ENCODE peak calls at places on chromosomes 6 and 20, in ten cellular contexts. One of them, this sample, is unnamed.

GRCh38 chr20:53926428-53927028 is 143.9 kb downstream of the BCAS1 start:
- DNase-seq in B cell: peak
- DNase-seq in prostate gland: no peak
- DNase-seq in astrocyte: peak
- DNase-seq in tibial artery: no peak
- DNase-seq in choroid plexus epithelial cell: peak
- DNase-seq in psoas muscle: no peak
- DNase-seq in endothelial cell: no peak
- DNase-seq in lower leg skin: peak
- DNase-seq in Peyer's patch: no peak
- DNase-seq in this sample: no peak

GRCh38 chr6:15346315-15346714 is 100.4 kb downstream of the JARID2 start:
- DNase-seq in B cell: no peak
- DNase-seq in prostate gland: no peak
- DNase-seq in astrocyte: no peak
- DNase-seq in tibial artery: no peak
- DNase-seq in choroid plexus epithelial cell: no peak
- DNase-seq in psoas muscle: no peak
- DNase-seq in endothelial cell: no peak
- DNase-seq in lower leg skin: no peak
- DNase-seq in Peyer's patch: no peak
- DNase-seq in this sample: no peak

GRCh38 chr20:34111057-34111711 is 859 bp downstream of the EIF2S2 start:
- DNase-seq in B cell: no peak
- DNase-seq in prostate gland: no peak
- DNase-seq in astrocyte: peak
- DNase-seq in tibial artery: peak
- DNase-seq in choroid plexus epithelial cell: peak
- DNase-seq in psoas muscle: peak
- DNase-seq in endothelial cell: peak
- DNase-seq in lower leg skin: no peak
- DNase-seq in Peyer's patch: no peak
- DNase-seq in this sample: no peak

GRCh38 chr20:58603656-58604184 is 47.4 kb upstream of the STX16 start:
- DNase-seq in B cell: no peak
- DNase-seq in prostate gland: no peak
- DNase-seq in astrocyte: peak
- DNase-seq in tibial artery: no peak
- DNase-seq in choroid plexus epithelial cell: peak
- DNase-seq in psoas muscle: no peak
- DNase-seq in endothelial cell: no peak
- DNase-seq in lower leg skin: no peak
- DNase-seq in Peyer's patch: no peak
- DNase-seq in this sample: no peak

GRCh38 chr6:27177454-27178000 is 70.0 kb upstream of the PRSS16 start:
- DNase-seq in B cell: peak
- DNase-seq in prostate gland: peak
- DNase-seq in astrocyte: peak
- DNase-seq in tibial artery: peak
- DNase-seq in choroid plexus epithelial cell: peak
- DNase-seq in psoas muscle: peak
- DNase-seq in endothelial cell: peak
- DNase-seq in lower leg skin: peak
- DNase-seq in Peyer's patch: peak
- DNase-seq in this sample: peak

GRCh38 chr6:38897507-38897906 is 151.1 kb upstream of the GLP1R start:
- DNase-seq in B cell: no peak
- DNase-seq in prostate gland: no peak
- DNase-seq in astrocyte: no peak
- DNase-seq in tibial artery: no peak
- DNase-seq in choroid plexus epithelial cell: no peak
- DNase-seq in psoas muscle: no peak
- DNase-seq in endothelial cell: no peak
- DNase-seq in lower leg skin: no peak
- DNase-seq in Peyer's patch: no peak
- DNase-seq in this sample: no peak

GRCh38 chr6:128806274-128806673 is 76.7 kb upstream of the LAMA2 start:
- DNase-seq in B cell: no peak
- DNase-seq in prostate gland: no peak
- DNase-seq in astrocyte: no peak
- DNase-seq in tibial artery: peak
- DNase-seq in choroid plexus epithelial cell: peak
- DNase-seq in psoas muscle: no peak
- DNase-seq in endothelial cell: no peak
- DNase-seq in lower leg skin: peak
- DNase-seq in Peyer's patch: no peak
- DNase-seq in this sample: no peak

GRCh38 chr6:139334791-139335446 is 39.5 kb downstream of the CITED2 start:
- DNase-seq in B cell: no peak
- DNase-seq in prostate gland: no peak
- DNase-seq in astrocyte: peak
- DNase-seq in tibial artery: no peak
- DNase-seq in choroid plexus epithelial cell: peak
- DNase-seq in psoas muscle: no peak
- DNase-seq in endothelial cell: no peak
- DNase-seq in lower leg skin: no peak
- DNase-seq in Peyer's patch: no peak
- DNase-seq in this sample: no peak

GRCh38 chr20:42027746-42028268 is 409.6 kb upstream of the CHD6 start:
- DNase-seq in B cell: no peak
- DNase-seq in prostate gland: no peak
- DNase-seq in astrocyte: no peak
- DNase-seq in tibial artery: no peak
- DNase-seq in choroid plexus epithelial cell: no peak
- DNase-seq in psoas muscle: no peak
- DNase-seq in endothelial cell: no peak
- DNase-seq in lower leg skin: no peak
- DNase-seq in Peyer's patch: no peak
- DNase-seq in this sample: no peak
- TF ChIP-seq CTCF in B cell: no peak
- TF ChIP-seq CTCF in prostate gland: no peak
- TF ChIP-seq CTCF in astrocyte: no peak
- TF ChIP-seq CTCF in tibial artery: no peak
- TF ChIP-seq CTCF in choroid plexus epithelial cell: no peak
- TF ChIP-seq CTCF in psoas muscle: no peak
- TF ChIP-seq CTCF in endothelial cell: no peak
- TF ChIP-seq CTCF in lower leg skin: no peak
- TF ChIP-seq CTCF in Peyer's patch: no peak
- TF ChIP-seq CTCF in this sample: peak

DNA sequence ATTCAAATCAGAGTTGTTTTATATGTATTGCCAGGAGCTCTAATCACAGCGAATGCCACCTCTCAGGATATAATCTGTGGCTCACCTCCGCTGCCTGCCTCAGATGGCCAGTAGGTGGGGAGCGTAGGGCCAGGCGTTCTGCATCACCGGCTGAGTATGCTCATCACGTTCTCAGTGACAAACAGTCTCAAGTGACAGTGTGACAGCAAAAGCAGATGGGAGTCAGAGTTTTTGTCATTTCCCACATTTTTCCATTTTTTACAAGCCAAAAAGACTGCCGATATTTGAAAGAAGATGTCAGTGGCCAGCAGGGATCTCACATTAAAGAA is 208.7 kb downstream of the ALDH8A1 start:
- DNase-seq in B cell: no peak
- DNase-seq in prostate gland: no peak
- DNase-seq in astrocyte: no peak
- DNase-seq in tibial artery: no peak
- DNase-seq in choroid plexus epithelial cell: no peak
- DNase-seq in psoas muscle: no peak
- DNase-seq in endothelial cell: peak
- DNase-seq in lower leg skin: no peak
- DNase-seq in Peyer's patch: no peak
- DNase-seq in this sample: no peak
- TF ChIP-seq CTCF in B cell: no peak
- TF ChIP-seq CTCF in prostate gland: no peak
- TF ChIP-seq CTCF in astrocyte: peak
- TF ChIP-seq CTCF in tibial artery: no peak
- TF ChIP-seq CTCF in choroid plexus epithelial cell: peak
- TF ChIP-seq CTCF in psoas muscle: peak
- TF ChIP-seq CTCF in endothelial cell: no peak
- TF ChIP-seq CTCF in lower leg skin: no peak
- TF ChIP-seq CTCF in Peyer's patch: no peak
- TF ChIP-seq CTCF in this sample: peak

GRCh38 chr6:168451805-168452204 is 10.8 kb downstream of the SMOC2 start:
- DNase-seq in B cell: no peak
- DNase-seq in prostate gland: no peak
- DNase-seq in astrocyte: no peak
- DNase-seq in tibial artery: no peak
- DNase-seq in choroid plexus epithelial cell: no peak
- DNase-seq in psoas muscle: no peak
- DNase-seq in endothelial cell: no peak
- DNase-seq in lower leg skin: no peak
- DNase-seq in Peyer's patch: no peak
- DNase-seq in this sample: no peak
- TF ChIP-seq CTCF in B cell: no peak
- TF ChIP-seq CTCF in prostate gland: no peak
- TF ChIP-seq CTCF in astrocyte: no peak
- TF ChIP-seq CTCF in tibial artery: peak
- TF ChIP-seq CTCF in choroid plexus epithelial cell: peak
- TF ChIP-seq CTCF in psoas muscle: no peak
- TF ChIP-seq CTCF in endothelial cell: peak
- TF ChIP-seq CTCF in lower leg skin: no peak
- TF ChIP-seq CTCF in Peyer's patch: no peak
- TF ChIP-seq CTCF in this sample: peak

DNA sequence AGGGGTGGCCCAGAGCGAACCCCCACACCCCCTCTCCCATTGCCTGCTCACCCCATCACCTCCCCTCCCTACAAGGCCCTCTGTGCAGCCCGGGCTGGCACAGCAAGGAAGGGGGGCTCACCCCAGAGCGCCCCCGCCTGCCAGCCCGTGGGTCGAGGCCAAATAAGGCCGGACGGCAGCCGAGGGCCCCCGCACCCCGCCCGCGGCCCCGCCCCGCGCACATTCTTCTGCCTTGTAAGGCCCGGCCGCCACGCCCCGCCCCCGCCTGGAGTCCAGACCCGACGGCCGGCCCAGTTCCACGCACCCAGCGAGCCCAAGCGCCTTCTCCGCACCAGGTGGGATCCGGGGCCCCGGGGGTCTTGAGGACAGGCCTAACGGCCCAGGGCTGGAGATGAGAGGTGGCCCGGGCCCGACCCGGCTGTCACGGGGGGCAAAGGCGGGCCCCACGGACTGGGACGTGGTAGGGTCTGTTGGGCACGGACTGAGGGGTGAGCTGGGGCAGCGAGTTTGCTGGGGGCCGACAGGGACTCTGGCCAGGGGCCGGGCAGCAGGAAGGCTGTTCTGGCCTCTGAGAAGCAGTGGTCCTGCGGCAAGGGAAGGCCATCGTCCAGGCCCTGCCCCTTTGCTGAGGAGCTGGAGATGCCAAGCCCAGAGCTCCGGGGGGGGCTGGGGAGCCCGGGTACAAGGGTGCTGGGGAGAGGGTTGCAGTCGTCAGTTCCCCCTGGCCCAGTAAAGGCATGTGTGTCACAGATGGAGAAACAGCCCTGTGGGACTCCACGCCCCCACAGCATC is at the start of gene MYL9:
- DNase-seq in B cell: peak
- DNase-seq in prostate gland: peak
- DNase-seq in astrocyte: peak
- DNase-seq in tibial artery: peak
- DNase-seq in choroid plexus epithelial cell: peak
- DNase-seq in psoas muscle: peak
- DNase-seq in endothelial cell: peak
- DNase-seq in lower leg skin: peak
- DNase-seq in Peyer's patch: peak
- DNase-seq in this sample: peak
- TF ChIP-seq CTCF in B cell: no peak
- TF ChIP-seq CTCF in prostate gland: no peak
- TF ChIP-seq CTCF in astrocyte: no peak
- TF ChIP-seq CTCF in tibial artery: no peak
- TF ChIP-seq CTCF in choroid plexus epithelial cell: no peak
- TF ChIP-seq CTCF in psoas muscle: no peak
- TF ChIP-seq CTCF in endothelial cell: no peak
- TF ChIP-seq CTCF in lower leg skin: no peak
- TF ChIP-seq CTCF in Peyer's patch: no peak
- TF ChIP-seq CTCF in this sample: no peak

This sample was measured in neural crest cell.